ENCODE peak calls at places on chromosome 13, in four cellular contexts. C is IMR-90, G is H1, O is mesenchymal stem cell. A is an unnamed sample.
A peak's percentile ranks its signal among the peaks of the same experiment; 100 is the strongest.

GRCh38 chr13:61954092-61954491 is 538.4 kb upstream of the PCDH20 start:
- DNase-seq in C (peak; percentile 0), G (no peak), O (peak; percentile 18), A (no peak)

GRCh38 chr13:91296011-91296410 is 51.5 kb upstream of the MIR17HG start:
- DNase-seq in C (no peak), G (no peak), O (no peak), A (no peak)

GRCh38 chr13:80469841-80470378 is 129.0 kb upstream of the SPRY2 start:
- DNase-seq in C (peak; percentile 31), G (no peak), O (peak; percentile 92), A (no peak)

GRCh38 chr13:27953671-27954405 is 15.3 kb downstream of the CDX2 start:
- DNase-seq in C (peak; percentile 55), G (no peak), O (peak; percentile 79), A (peak; percentile 88)

GRCh38 chr13:97386832-97387486 is 47.0 kb upstream of the RAP2A start:
- DNase-seq in C (no peak), G (no peak), O (no peak), A (no peak)

GRCh38 chr13:24135674-24136300 is 24.7 kb upstream of the SPATA13 start:
- DNase-seq in C (peak; percentile 77), G (no peak), O (peak; percentile 25), A (no peak)

GRCh38 chr13:97199451-97199850 is 22.7 kb upstream of the MBNL2 start:
- DNase-seq in C (no peak), G (no peak), O (no peak), A (no peak)

GRCh38 chr13:105670179-105671015 is 865.1 kb downstream of the EFNB2 start:
- DNase-seq in C (no peak), G (no peak), O (no peak), A (no peak)

GRCh38 chr13:27997904-27998522 is 9.5 kb upstream of the URAD start:
- DNase-seq in C (peak; percentile 28), G (no peak), O (peak; percentile 56), A (peak; percentile 76)

GRCh38 chr13:97366172-97366688 is 67.7 kb upstream of the RAP2A start:
- DNase-seq in C (no peak), G (no peak), O (no peak), A (no peak)

GRCh38 chr13:48411281-48412099 is 1.4 kb downstream of the LPAR6 start:
- DNase-seq in C (peak; percentile 21), G (no peak), O (peak; percentile 37), A (no peak)

GRCh38 chr13:103236213-103236612 is 170.0 kb upstream of the SLC10A2 start:
- DNase-seq in C (no peak), G (no peak), O (no peak), A (no peak)

GRCh38 chr13:109545964-109546363 is 240.4 kb downstream of the IRS2 start:
- DNase-seq in C (no peak), G (no peak), O (no peak), A (no peak)

GRCh38 chr13:48595330-48596127 is 58.2 kb upstream of the CYSLTR2 start:
- DNase-seq in C (peak; percentile 70), G (no peak), O (peak; percentile 82), A (peak; percentile 61)

GRCh38 chr13:101695870-101696516 is 243.5 kb downstream of the ITGBL1 start:
- DNase-seq in C (no peak), G (no peak), O (no peak), A (no peak)

GRCh38 chr13:91046715-91047327 is 300.7 kb upstream of the MIR17HG start:
- DNase-seq in C (no peak), G (no peak), O (no peak), A (peak; percentile 46)

GRCh38 chr13:20441879-20442278 is 83.8 kb downstream of the CRYL1 start:
- DNase-seq in C (peak; percentile 83), G (no peak), O (no peak), A (no peak)

GRCh38 chr13:23578411-23579071 is 8.3 kb downstream of the TNFRSF19 start:
- DNase-seq in C (peak; percentile 69), G (peak; percentile 31), O (peak; percentile 61), A (peak; percentile 75)

GRCh38 chr13:97347255-97347653 is 86.7 kb upstream of the RAP2A start:
- DNase-seq in C (no peak), G (no peak), O (no peak), A (no peak)

GRCh38 chr13:109821038-109821545 is 34.7 kb upstream of the IRS2 start:
- DNase-seq in C (no peak), G (no peak), O (no peak), A (no peak)

GRCh38 chr13:58085819-58086218 is 454.3 kb downstream of the PCDH17 start:
- DNase-seq in C (no peak), G (no peak), O (no peak), A (no peak)

GRCh38 chr13:46565808-46566750 is 13.1 kb downstream of the LRCH1 start:
- DNase-seq in C (no peak), G (no peak), O (no peak), A (no peak)

GRCh38 chr13:22915442-22916082 is 265.2 kb upstream of the SGCG start:
- DNase-seq in C (peak; percentile 17), G (peak; percentile 66), O (peak; percentile 4), A (peak; percentile 88)

GRCh38 chr13:95420501-95420900 is 119.2 kb upstream of the ABCC4 start:
- DNase-seq in C (no peak), G (no peak), O (no peak), A (no peak)

GRCh38 chr13:48908381-48909087 is 67.2 kb upstream of the FNDC3A start:
- DNase-seq in C (peak; percentile 37), G (no peak), O (no peak), A (no peak)

GRCh38 chr13:36981156-36981743 is 17.9 kb downstream of the ALG5 start:
- DNase-seq in C (peak; percentile 79), G (no peak), O (peak; percentile 68), A (no peak)

GRCh38 chr13:109644956-109645355 is 141.4 kb downstream of the IRS2 start:
- DNase-seq in C (no peak), G (no peak), O (no peak), A (no peak)

GRCh38 chr13:71137106-71137505 is 729.9 kb downstream of the DACH1 start:
- DNase-seq in C (no peak), G (no peak), O (no peak), A (no peak)
- H2BK15ac ChIP-seq in C (no peak overlapping the region), G (no peak overlapping the region), O (no peak overlapping the region), A (no peak overlapping the region)

GRCh38 chr13:75479102-75479501 is 2.9 kb downstream of the TBC1D4 start:
- DNase-seq in C (no peak), G (no peak), O (no peak), A (no peak)

GRCh38 chr13:75482820-75483079 is 781 bp upstream of the TBC1D4 start:
- DNase-seq in C (no peak), G (no peak), O (no peak), A (no peak)

GRCh38 chr13:75480691-75481175 is 1.2 kb downstream of the TBC1D4 start:
- DNase-seq in C (peak; percentile 37), G (no peak), O (peak; percentile 57), A (peak; percentile 72)

GRCh38 chr13:75481176-75482069 is 546 bp downstream of the TBC1D4 start:
- DNase-seq in C (no peak), G (no peak), O (peak; percentile 53), A (peak; percentile 52)

GRCh38 chr13:75482070-75482819 is at the start of gene TBC1D4:
- DNase-seq in C (peak; percentile 82), G (peak; percentile 88), O (peak; percentile 93), A (peak; percentile 92)
- H2BK15ac ChIP-seq in C (no peak within 1 kb of the TSS), G (no peak within 1 kb of the TSS), O (peak within 1 kb of the TSS; percentile 63), A (no peak within 1 kb of the TSS)

GRCh38 chr13:106796280-106797047 is 228.5 kb upstream of the ARGLU1 start:
- DNase-seq in C (no peak), G (peak; percentile 77), O (peak; percentile 4), A (peak; percentile 90)
- H2BK15ac ChIP-seq in C (no peak overlapping the region), G (no peak overlapping the region), O (no peak overlapping the region), A (no peak overlapping the region)

GRCh38 chr13:68076046-68076445 is 845.9 kb upstream of the PCDH9 start:
- DNase-seq in C (no peak), G (no peak), O (no peak), A (no peak)
- H2BK15ac ChIP-seq in C (no peak overlapping the region), G (no peak overlapping the region), O (peak overlapping the region; percentile 70), A (no peak overlapping the region)

GRCh38 chr13:29535663-29536655 is 59.5 kb downstream of the SLC7A1 start:
- DNase-seq in C (no peak), G (no peak), O (no peak), A (no peak)
- H2BK15ac ChIP-seq in C (no peak overlapping the region), G (no peak overlapping the region), O (no peak overlapping the region), A (no peak overlapping the region)

DNA sequence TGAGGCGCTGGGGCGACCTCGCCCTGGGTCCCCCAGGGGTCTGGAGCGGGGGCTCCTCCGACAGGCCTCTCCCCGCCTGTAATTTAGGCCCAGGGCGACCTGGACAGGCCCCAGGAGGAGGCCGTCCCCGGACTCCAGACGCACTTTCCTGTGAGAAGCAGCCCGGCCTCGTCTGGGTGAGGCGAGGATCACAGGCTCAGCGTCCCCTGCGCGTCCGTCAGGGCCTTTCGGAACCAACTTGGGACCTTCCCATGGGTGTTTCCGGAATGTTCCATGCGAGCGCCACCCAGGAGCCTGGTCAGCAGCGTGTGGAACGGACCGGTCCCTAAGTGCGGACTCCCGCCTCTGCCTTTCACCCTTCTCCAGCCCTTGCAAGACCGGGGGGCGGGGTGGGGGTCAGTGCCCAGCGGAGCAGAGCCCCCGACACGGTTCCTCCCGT is 1.0 kb upstream of the GRTP1 start:
- DNase-seq in C (no peak), G (no peak), O (no peak), A (no peak)
- H2BK15ac ChIP-seq in C (no peak overlapping the region), G (peak overlapping the region; percentile 61), O (no peak overlapping the region), A (no peak overlapping the region)

GRCh38 chr13:33723365-33723764 is 94.6 kb upstream of the RFC3 start:
- DNase-seq in C (no peak), G (no peak), O (peak; percentile 33), A (no peak)
- H2BK15ac ChIP-seq in C (peak overlapping the region; percentile 9), G (no peak overlapping the region), O (no peak overlapping the region), A (no peak overlapping the region)

DNA sequence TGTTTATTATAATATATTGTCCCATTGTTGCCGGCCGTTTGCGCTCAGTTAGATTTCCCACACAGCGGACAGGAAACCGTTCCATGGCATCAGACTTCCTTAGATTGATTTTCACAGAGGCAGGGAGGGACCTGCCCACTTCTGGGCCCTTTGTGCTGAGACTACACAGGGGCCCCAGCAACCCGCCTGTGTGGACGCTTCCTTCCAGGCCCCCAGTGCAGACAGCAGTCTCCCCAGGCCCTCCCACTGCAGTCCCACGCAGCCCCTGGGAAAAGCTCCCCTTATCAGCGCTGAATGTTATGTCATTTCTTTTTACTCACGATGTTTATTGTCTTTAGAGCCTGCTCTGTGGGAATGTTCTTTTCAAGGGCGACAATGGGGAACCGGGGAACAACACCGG is 351.7 kb upstream of the ARGLU1 start:
- DNase-seq in C (no peak), G (no peak), O (no peak), A (no peak)
- H2BK15ac ChIP-seq in C (no peak overlapping the region), G (no peak overlapping the region), O (no peak overlapping the region), A (no peak overlapping the region)

GRCh38 chr13:113423225-113424170 is 29.8 kb downstream of the ADPRHL1 start:
- DNase-seq in C (no peak), G (no peak), O (no peak), A (no peak)

GRCh38 chr13:113426591-113426986 is 26.7 kb downstream of the ADPRHL1 start:
- DNase-seq in C (no peak), G (no peak), O (no peak), A (no peak)

GRCh38 chr13:113427562-113428468 is 25.5 kb downstream of the ADPRHL1 start:
- DNase-seq in C (peak; percentile 45), G (no peak), O (no peak), A (no peak)

GRCh38 chr13:113428469-113428865 is 24.8 kb downstream of the ADPRHL1 start:
- DNase-seq in C (no peak), G (no peak), O (no peak), A (no peak)

GRCh38 chr13:113425931-113426590 is 27.2 kb downstream of the ADPRHL1 start:
- DNase-seq in C (no peak), G (no peak), O (no peak), A (no peak)
- H2BK15ac ChIP-seq in C (no peak overlapping the region), G (no peak overlapping the region), O (no peak overlapping the region), A (no peak overlapping the region)

A was measured in H9.